ENCODE peak calls at places on chromosomes 12 and 14, in five cellular contexts. M is substantia nigra; N is T-cell; Z is stimulated activated CD4-positive, alpha-beta T cell treated with anti-CD3 and anti-CD28 coated beads, Interleukin-15, amount 100 ng/mL, for 1 hour; B is EL. F is an unnamed sample.

GRCh38 chr12:98559666-98560065 is 33.8 kb upstream of the SLC25A3 start:
- DNase-seq in N (no peak), M (no peak), Z (no peak), B (no peak), F (peak; percentile 9)

GRCh38 chr12:65825573-65826512 is 1.6 kb downstream of the HMGA2 start:
- DNase-seq in M (no peak), Z (no peak), N (no peak), B (peak; percentile 55), F (peak; percentile 20)

GRCh38 chr14:51079489-51079888 is 15.4 kb downstream of the TRIM9 start:
- DNase-seq in N (no peak), B (no peak), Z (no peak), M (no peak), F (no peak)

GRCh38 chr14:22997676-22998323 is 12.1 kb downstream of the C14orf93 start:
- DNase-seq in B (no peak), N (no peak), M (no peak), Z (no peak), F (no peak)

GRCh38 chr12:30691122-30691879 is 4.4 kb downstream of the IPO8 start:
- DNase-seq in B (peak; percentile 81), M (no peak), Z (no peak), N (no peak), F (no peak)

GRCh38 chr12:92421701-92422100 is 276.1 kb upstream of the BTG1 start:
- DNase-seq in B (peak; percentile 27), Z (no peak), N (no peak), M (no peak), F (no peak)

GRCh38 chr12:65615091-65615490 is 209.2 kb upstream of the HMGA2 start:
- DNase-seq in M (no peak), Z (no peak), N (no peak), B (peak; percentile 87), F (no peak)

GRCh38 chr14:55129428-55130193 is 559 bp downstream of the LGALS3 start:
- DNase-seq in N (peak; percentile 36), B (peak; percentile 73), M (no peak), Z (peak; percentile 8), F (peak; percentile 40)

GRCh38 chr12:1907652-1908611 is 10.5 kb downstream of the CACNA2D4 start:
- DNase-seq in N (peak; percentile 14), M (no peak), B (peak; percentile 19), Z (no peak), F (peak; percentile 9)

GRCh38 chr14:61470261-61470953 is 149.0 kb downstream of the PRKCH start:
- DNase-seq in B (peak; percentile 97), M (no peak), N (no peak), Z (no peak), F (no peak)

GRCh38 chr12:46402861-46403731 is 30.5 kb upstream of the SLC38A2 start:
- DNase-seq in Z (no peak), M (no peak), N (no peak), B (peak; percentile 53), F (no peak)

GRCh38 chr12:93137656-93138612 is 208.8 kb upstream of the EEA1 start:
- DNase-seq in B (peak; percentile 87), Z (no peak), M (no peak), N (no peak), F (no peak)

GRCh38 chr14:33999771-34000291 is 49.0 kb upstream of the EGLN3 start:
- DNase-seq in M (no peak), B (no peak), N (no peak), Z (no peak), F (no peak)

GRCh38 chr12:67818379-67819001 is 169.9 kb downstream of the DYRK2 start:
- DNase-seq in Z (no peak), B (no peak), N (no peak), M (no peak), F (no peak)

GRCh38 chr12:107651867-107652449 is 33.6 kb upstream of the PWP1 start:
- DNase-seq in B (no peak), Z (no peak), N (no peak), M (no peak), F (no peak)

GRCh38 chr14:74511966-74512365 is 18.4 kb downstream of the ISCA2 start:
- DNase-seq in M (no peak), N (no peak), B (no peak), Z (no peak), F (no peak)

GRCh38 chr14:50310445-50310844 is 1.6 kb downstream of the L2HGDH start:
- DNase-seq in N (no peak), Z (no peak), B (no peak), M (no peak), F (no peak)

GRCh38 chr12:90207799-90208198 is 499.2 kb upstream of the ATP2B1 start:
- DNase-seq in Z (no peak), N (no peak), M (no peak), B (no peak), F (no peak)